ENCODE peak calls at places on chromosomes 11 and 22, in seven cellular contexts. Y, H, L, N, R, E and D are unnamed samples.

GRCh38 chr22:36940676-36941075 is 27.2 kb downstream of the CSF2RB start:
- DNase-seq in Y (no peak), N (no peak), L (no peak), R (no peak), E (no peak), H (no peak), D (no peak)

GRCh38 chr22:43553451-43554258 is 141.8 kb downstream of the MPPED1 start:
- DNase-seq in Y (no peak), N (no peak), R (no peak), H (no peak), L (no peak), E (no peak), D (no peak)

GRCh38 chr22:40426671-40427070 is 56.3 kb downstream of the SGSM3 start:
- DNase-seq in R (no peak), N (no peak), E (no peak), Y (no peak), L (peak), H (no peak), D (no peak)

GRCh38 chr11:102647430-102647829 is 22.3 kb upstream of the MMP20 start:
- DNase-seq in L (no peak), N (no peak), R (no peak), H (no peak), Y (no peak), E (no peak), D (no peak)

GRCh38 chr11:75317446-75318122 is 33.9 kb downstream of the ARRB1 start:
- DNase-seq in L (no peak), N (no peak), H (no peak), Y (no peak), R (no peak), E (no peak), D (no peak)

GRCh38 chr11:2395856-2396255 is 4.7 kb upstream of the TSSC4 start:
- DNase-seq in H (no peak), L (no peak), N (no peak), R (no peak), E (no peak), Y (no peak), D (no peak)

GRCh38 chr22:49303781-49304461 is 523.8 kb downstream of the BRD1 start:
- DNase-seq in L (no peak), Y (no peak), H (no peak), N (no peak), R (no peak), E (no peak), D (peak)

GRCh38 chr11:86456075-86456939 is 81.6 kb downstream of the CCDC81 start:
- DNase-seq in Y (peak), E (peak), R (peak), L (peak), N (peak), H (peak), D (peak)

GRCh38 chr22:45620707-45621106 is 50.9 kb upstream of the ATXN10 start:
- DNase-seq in H (no peak), Y (no peak), E (no peak), R (no peak), N (no peak), L (no peak), D (no peak)

GRCh38 chr11:102109896-102110760 is at the start of gene YAP1:
- DNase-seq in N (peak), L (no peak), E (peak), H (peak), R (peak), Y (peak), D (peak)

GRCh38 chr22:44586337-44586990 is 88.4 kb upstream of the RTL6 start:
- DNase-seq in L (no peak), Y (no peak), N (no peak), H (no peak), R (no peak), E (no peak), D (no peak)

GRCh38 chr11:69100454-69101099 is 51.8 kb downstream of the TPCN2 start:
- DNase-seq in Y (no peak), N (no peak), R (no peak), L (no peak), H (no peak), E (no peak), D (no peak)